ENCODE peak calls at places on chromosomes 1 and 21, in four cellular contexts. One of them, this sample, is unnamed.

GRCh38 chr1:39575191-39576015 is 1.2 kb downstream of the PABPC4 start:
- DNase-seq in choroid plexus epithelial cell: peak; percentile 73
- DNase-seq in fibroblast of lung: peak; percentile 73
- DNase-seq in HFF-Myc: no peak
- DNase-seq in this sample: peak; percentile 70

GRCh38 chr1:151715726-151716404 is 738 bp downstream of the CELF3 start:
- DNase-seq in HFF-Myc: no peak
- DNase-seq in fibroblast of lung: no peak
- DNase-seq in choroid plexus epithelial cell: no peak
- DNase-seq in this sample: peak; percentile 82

GRCh38 chr1:7379445-7379971 is 391.6 kb upstream of the VAMP3 start:
- DNase-seq in fibroblast of lung: peak; percentile 86
- DNase-seq in HFF-Myc: peak; percentile 44
- DNase-seq in choroid plexus epithelial cell: peak; percentile 66
- DNase-seq in this sample: no peak

GRCh38 chr21:28142692-28143091 is 850.0 kb downstream of the LTN1 start:
- DNase-seq in fibroblast of lung: peak; percentile 70
- DNase-seq in choroid plexus epithelial cell: peak; percentile 74
- DNase-seq in HFF-Myc: peak; percentile 49
- DNase-seq in this sample: no peak

GRCh38 chr1:219555802-219556201 is 57.1 kb downstream of the ZC3H11B start:
- DNase-seq in HFF-Myc: no peak
- DNase-seq in fibroblast of lung: peak; percentile 85
- DNase-seq in choroid plexus epithelial cell: peak; percentile 67
- DNase-seq in this sample: no peak

GRCh38 chr1:204354579-204354978 is 5.2 kb downstream of the PLEKHA6 start:
- DNase-seq in choroid plexus epithelial cell: no peak
- DNase-seq in fibroblast of lung: no peak
- DNase-seq in HFF-Myc: no peak
- DNase-seq in this sample: no peak

GRCh38 chr1:24254783-24255182 is 64.4 kb upstream of the GRHL3 start:
- DNase-seq in HFF-Myc: no peak
- DNase-seq in fibroblast of lung: no peak
- DNase-seq in choroid plexus epithelial cell: no peak
- DNase-seq in this sample: no peak

GRCh38 chr1:193417945-193418744 is 231.7 kb upstream of the B3GALT2 start:
- DNase-seq in fibroblast of lung: peak; percentile 39
- DNase-seq in HFF-Myc: no peak
- DNase-seq in choroid plexus epithelial cell: peak; percentile 72
- DNase-seq in this sample: no peak

GRCh38 chr1:61433646-61434045 is 291.3 kb downstream of the TM2D1 start:
- DNase-seq in fibroblast of lung: no peak
- DNase-seq in HFF-Myc: no peak
- DNase-seq in choroid plexus epithelial cell: no peak
- DNase-seq in this sample: no peak

GRCh38 chr1:29655945-29656866 is 419.9 kb downstream of the PTPRU start:
- DNase-seq in fibroblast of lung: no peak
- DNase-seq in HFF-Myc: no peak
- DNase-seq in choroid plexus epithelial cell: peak; percentile 12
- DNase-seq in this sample: peak; percentile 51

GRCh38 chr1:153568367-153569099 is 2.9 kb upstream of the S100A2 start:
- DNase-seq in HFF-Myc: peak; percentile 82
- DNase-seq in choroid plexus epithelial cell: peak; percentile 87
- DNase-seq in fibroblast of lung: peak; percentile 83
- DNase-seq in this sample: peak; percentile 93

GRCh38 chr21:37700641-37701202 is 215.5 kb downstream of the KCNJ6 start:
- DNase-seq in HFF-Myc: peak; percentile 83
- DNase-seq in choroid plexus epithelial cell: peak; percentile 93
- DNase-seq in fibroblast of lung: peak; percentile 80
- DNase-seq in this sample: peak; percentile 81

GRCh38 chr1:89523597-89524368 is 846 bp upstream of the LRRC8B start:
- DNase-seq in HFF-Myc: no peak
- DNase-seq in fibroblast of lung: no peak
- DNase-seq in choroid plexus epithelial cell: peak; percentile 35
- DNase-seq in this sample: peak; percentile 37

GRCh38 chr1:235954306-235955283 is 87.9 kb upstream of the LYST start:
- DNase-seq in HFF-Myc: no peak
- DNase-seq in fibroblast of lung: peak; percentile 26
- DNase-seq in choroid plexus epithelial cell: no peak
- DNase-seq in this sample: no peak

GRCh38 chr21:43950481-43950880 is 61.6 kb upstream of the TRAPPC10 start:
- DNase-seq in HFF-Myc: no peak
- DNase-seq in choroid plexus epithelial cell: no peak
- DNase-seq in fibroblast of lung: no peak
- DNase-seq in this sample: peak; percentile 9

GRCh38 chr1:162726539-162726938 is 64.0 kb upstream of the HSD17B7 start:
- DNase-seq in HFF-Myc: no peak
- DNase-seq in fibroblast of lung: no peak
- DNase-seq in choroid plexus epithelial cell: no peak
- DNase-seq in this sample: no peak

GRCh38 chr1:167273027-167273800 is 52.5 kb downstream of the POU2F1 start:
- DNase-seq in fibroblast of lung: peak; percentile 65
- DNase-seq in choroid plexus epithelial cell: peak; percentile 62
- DNase-seq in HFF-Myc: peak; percentile 46
- DNase-seq in this sample: no peak

GRCh38 chr1:151822404-151822803 is 9.2 kb downstream of the RORC start:
- DNase-seq in HFF-Myc: no peak
- DNase-seq in fibroblast of lung: no peak
- DNase-seq in choroid plexus epithelial cell: no peak
- DNase-seq in this sample: no peak

GRCh38 chr1:59071289-59071688 is 225.6 kb upstream of the FGGY start:
- DNase-seq in fibroblast of lung: no peak
- DNase-seq in HFF-Myc: no peak
- DNase-seq in choroid plexus epithelial cell: peak; percentile 81
- DNase-seq in this sample: no peak

GRCh38 chr1:45923343-45923742 is 119.9 kb downstream of the MAST2 start:
- DNase-seq in HFF-Myc: no peak
- DNase-seq in choroid plexus epithelial cell: no peak
- DNase-seq in fibroblast of lung: no peak
- DNase-seq in this sample: no peak

GRCh38 chr1:205925730-205926129 is 17.5 kb downstream of the SLC26A9 start:
- DNase-seq in HFF-Myc: no peak
- DNase-seq in choroid plexus epithelial cell: peak; percentile 79
- DNase-seq in fibroblast of lung: peak; percentile 94
- DNase-seq in this sample: no peak

GRCh38 chr1:229621663-229622062 is 4.3 kb downstream of the TAF5L start:
- DNase-seq in fibroblast of lung: peak; percentile 50
- DNase-seq in HFF-Myc: no peak
- DNase-seq in choroid plexus epithelial cell: peak; percentile 21
- DNase-seq in this sample: no peak

GRCh38 chr1:218377143-218377660 is 32.1 kb downstream of the TGFB2 start:
- DNase-seq in fibroblast of lung: peak; percentile 99
- DNase-seq in choroid plexus epithelial cell: peak; percentile 98
- DNase-seq in HFF-Myc: peak; percentile 95
- DNase-seq in this sample: no peak

GRCh38 chr21:40177979-40178378 is 310.7 kb downstream of the PCP4 start:
- DNase-seq in fibroblast of lung: no peak
- DNase-seq in HFF-Myc: no peak
- DNase-seq in choroid plexus epithelial cell: no peak
- DNase-seq in this sample: no peak

GRCh38 chr1:85463666-85464496 is 1.1 kb downstream of the DDAH1 start:
- DNase-seq in choroid plexus epithelial cell: no peak
- DNase-seq in fibroblast of lung: peak; percentile 34
- DNase-seq in HFF-Myc: no peak
- DNase-seq in this sample: no peak

GRCh38 chr1:178688244-178688643 is 36.8 kb upstream of the RALGPS2 start:
- DNase-seq in fibroblast of lung: no peak
- DNase-seq in choroid plexus epithelial cell: peak; percentile 70
- DNase-seq in HFF-Myc: no peak
- DNase-seq in this sample: no peak

GRCh38 chr1:169049258-169049936 is 57.1 kb upstream of the ATP1B1 start:
- DNase-seq in HFF-Myc: peak; percentile 27
- DNase-seq in fibroblast of lung: peak; percentile 6
- DNase-seq in choroid plexus epithelial cell: no peak
- DNase-seq in this sample: no peak

GRCh38 chr1:20255666-20256065 is 35.0 kb upstream of the VWA5B1 start:
- DNase-seq in HFF-Myc: no peak
- DNase-seq in fibroblast of lung: peak; percentile 84
- DNase-seq in choroid plexus epithelial cell: peak; percentile 57
- DNase-seq in this sample: no peak

GRCh38 chr1:207058878-207059867 is 6.1 kb downstream of the PFKFB2 start:
- DNase-seq in fibroblast of lung: no peak
- DNase-seq in choroid plexus epithelial cell: no peak
- DNase-seq in HFF-Myc: no peak
- DNase-seq in this sample: no peak
- TF ChIP-seq CTCF in fibroblast of lung: no peak
- TF ChIP-seq CTCF in choroid plexus epithelial cell: no peak
- TF ChIP-seq CTCF in HFF-Myc: no peak
- TF ChIP-seq CTCF in this sample: peak; percentile 29

DNA sequence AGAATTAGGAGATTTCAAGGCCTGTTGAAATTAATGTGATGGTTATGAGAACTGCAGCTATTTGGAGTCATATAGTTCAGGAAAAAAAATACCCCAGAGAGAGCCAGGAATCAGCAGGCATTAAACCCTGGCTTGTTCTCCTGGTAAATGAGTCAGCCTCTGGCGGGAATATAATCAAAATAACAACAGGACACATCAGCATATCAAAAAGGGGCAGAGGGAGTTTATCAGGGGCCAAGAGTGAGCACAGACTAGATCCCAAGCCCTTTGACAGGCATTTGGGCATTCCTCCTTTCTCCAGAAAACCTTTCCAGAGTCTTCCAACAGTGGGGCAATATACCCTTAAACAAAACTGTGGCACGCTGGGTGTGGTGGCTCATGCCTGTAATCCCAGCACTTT is 27.6 kb downstream of the CACHD1 start:
- DNase-seq in choroid plexus epithelial cell: peak; percentile 23
- DNase-seq in HFF-Myc: no peak
- DNase-seq in fibroblast of lung: peak; percentile 45
- DNase-seq in this sample: no peak
- TF ChIP-seq CTCF in choroid plexus epithelial cell: no peak
- TF ChIP-seq CTCF in HFF-Myc: no peak
- TF ChIP-seq CTCF in fibroblast of lung: no peak
- TF ChIP-seq CTCF in this sample: no peak

GRCh38 chr1:55894521-55894920 is 679.4 kb upstream of the USP24 start:
- DNase-seq in fibroblast of lung: peak; percentile 49
- DNase-seq in HFF-Myc: no peak
- DNase-seq in choroid plexus epithelial cell: peak; percentile 42
- DNase-seq in this sample: no peak
- TF ChIP-seq CTCF in fibroblast of lung: no peak
- TF ChIP-seq CTCF in HFF-Myc: no peak
- TF ChIP-seq CTCF in choroid plexus epithelial cell: no peak
- TF ChIP-seq CTCF in this sample: no peak

GRCh38 chr1:156926175-156926574 is 5.7 kb downstream of the LRRC71 start:
- DNase-seq in choroid plexus epithelial cell: peak; percentile 72
- DNase-seq in fibroblast of lung: peak; percentile 81
- DNase-seq in HFF-Myc: peak; percentile 56
- DNase-seq in this sample: no peak

GRCh38 chr1:156927215-156928042 is 7.0 kb downstream of the LRRC71 start:
- DNase-seq in choroid plexus epithelial cell: peak; percentile 79
- DNase-seq in fibroblast of lung: peak; percentile 66
- DNase-seq in HFF-Myc: peak; percentile 29
- DNase-seq in this sample: peak; percentile 88

GRCh38 chr1:156930483-156930882 is 10.1 kb downstream of the LRRC71 start:
- DNase-seq in choroid plexus epithelial cell: no peak
- DNase-seq in HFF-Myc: no peak
- DNase-seq in fibroblast of lung: no peak
- DNase-seq in this sample: no peak

GRCh38 chr1:156929596-156930238 is 9.3 kb downstream of the LRRC71 start:
- DNase-seq in fibroblast of lung: no peak
- DNase-seq in HFF-Myc: no peak
- DNase-seq in choroid plexus epithelial cell: no peak
- DNase-seq in this sample: no peak

GRCh38 chr1:156928043-156928602 is 7.7 kb downstream of the LRRC71 start:
- DNase-seq in HFF-Myc: no peak
- DNase-seq in fibroblast of lung: no peak
- DNase-seq in choroid plexus epithelial cell: no peak
- DNase-seq in this sample: no peak
- TF ChIP-seq CTCF in HFF-Myc: no peak
- TF ChIP-seq CTCF in fibroblast of lung: no peak
- TF ChIP-seq CTCF in choroid plexus epithelial cell: no peak
- TF ChIP-seq CTCF in this sample: no peak

DNA sequence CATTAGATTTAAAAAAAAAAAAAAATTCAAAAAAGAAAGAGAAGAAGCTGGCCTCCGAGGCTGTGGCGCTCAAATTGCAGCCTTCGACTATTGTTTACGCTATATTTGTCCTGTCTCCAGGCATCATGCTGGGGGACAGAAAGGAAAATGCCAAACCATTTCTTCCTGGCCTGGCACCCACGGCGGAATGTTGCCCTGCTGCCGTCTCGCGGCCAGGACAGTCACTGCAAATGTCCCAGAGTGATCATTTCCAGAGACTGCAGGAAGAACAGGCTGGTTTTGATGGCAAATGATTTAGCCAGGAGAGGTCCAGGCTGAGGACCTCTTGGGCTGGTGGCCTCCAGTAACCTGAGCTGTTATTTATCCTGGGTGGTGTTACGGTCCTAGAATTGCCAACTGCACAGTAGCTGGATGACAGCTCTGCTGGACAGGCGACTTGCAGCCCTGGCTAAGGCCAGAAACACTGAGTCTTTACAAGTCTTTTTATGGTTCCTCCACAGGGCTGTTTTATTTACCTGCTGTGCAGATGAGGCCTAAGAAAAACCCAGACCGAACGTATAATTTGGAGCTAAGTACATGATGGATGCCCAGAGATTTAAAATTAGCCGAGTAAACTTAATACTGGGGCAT is 30.2 kb upstream of the LRRC38 start:
- DNase-seq in fibroblast of lung: peak; percentile 3
- DNase-seq in HFF-Myc: no peak
- DNase-seq in choroid plexus epithelial cell: peak; percentile 46
- DNase-seq in this sample: no peak
- TF ChIP-seq CTCF in fibroblast of lung: peak; percentile 27
- TF ChIP-seq CTCF in HFF-Myc: no peak
- TF ChIP-seq CTCF in choroid plexus epithelial cell: peak; percentile 67
- TF ChIP-seq CTCF in this sample: no peak